ENCODE peak calls at places on chromosome 3, in seven cellular contexts. K is cardiac fibroblast, B is body of pancreas, G is LoVo, O is activated B cell treated with CpG ODN at 0.5 μM for 24 hours, U is retinal pigment epithelial cell, V is T-helper 1 cell. L is an unnamed sample.

GRCh38 chr3:32180151-32180850 is 58.2 kb upstream of the CMTM8 start:
- DNase-seq in O (no peak), V (no peak), B (no peak), U (no peak), K (no peak), G (no peak), L (no peak)

GRCh38 chr3:166123088-166123487 is 285.9 kb upstream of the BCHE start:
- DNase-seq in U (no peak), G (no peak), V (no peak), K (no peak), O (no peak), B (no peak), L (no peak)

GRCh38 chr3:7697538-7697937 is 804.1 kb upstream of the LMCD1 start:
- DNase-seq in G (no peak), U (no peak), B (no peak), O (no peak), V (no peak), K (no peak), L (peak)

GRCh38 chr3:42884324-42884723 is 8.6 kb upstream of the CYP8B1 start:
- DNase-seq in B (no peak), U (no peak), V (no peak), O (no peak), G (no peak), K (no peak), L (no peak)

GRCh38 chr3:134350861-134351311 is 23.4 kb downstream of the AMOTL2 start:
- DNase-seq in G (peak), V (no peak), O (no peak), K (no peak), U (no peak), B (peak), L (no peak)

GRCh38 chr3:71658131-71658530 is 67.1 kb downstream of the EIF4E3 start:
- DNase-seq in B (peak), U (peak), O (no peak), K (peak), V (no peak), G (no peak), L (peak)

GRCh38 chr3:186582541-186582940 is 12.0 kb downstream of the DNAJB11 start:
- DNase-seq in G (no peak), U (no peak), B (no peak), K (no peak), V (no peak), O (no peak), L (no peak)

GRCh38 chr3:59880717-59881116 is 830.9 kb upstream of the CFAP20DC start:
- DNase-seq in U (no peak), V (no peak), G (no peak), O (no peak), B (no peak), K (no peak), L (no peak)

L was measured in amniotic epithelial cell.